ENCODE peak calls at places on chromosomes 11 and 22, in four cellular contexts. Z, V, Q and I are unnamed samples.

GRCh38 chr11:56624661-56625110 is 10.0 kb upstream of the OR5M1 start:
- DNase-seq in Z (no peak), Q (peak; percentile 82), V (peak; percentile 27), I (no peak)

GRCh38 chr11:31262761-31263160 is 106.8 kb downstream of the DCDC1 start:
- DNase-seq in Z (no peak), Q (no peak), V (no peak), I (no peak)

GRCh38 chr11:42043312-42043711 is 583.9 kb upstream of the LRRC4C start:
- DNase-seq in Q (no peak), Z (no peak), V (no peak), I (no peak)

GRCh38 chr22:39631857-39632256 is 61.3 kb downstream of the CACNA1I start:
- DNase-seq in Q (no peak), Z (no peak), V (no peak), I (no peak)

GRCh38 chr22:37672920-37673453 is 2.4 kb upstream of the LGALS1 start:
- DNase-seq in Z (no peak), Q (no peak), V (no peak), I (peak; percentile 38)

GRCh38 chr11:12818333-12819015 is 144.3 kb downstream of the TEAD1 start:
- DNase-seq in Q (no peak), V (no peak), Z (no peak), I (no peak)

GRCh38 chr11:70503201-70503877 is 105.0 kb downstream of the CTTN start:
- DNase-seq in V (no peak), Q (no peak), Z (no peak), I (no peak)

GRCh38 chr11:120746836-120747609 is 235.5 kb downstream of the GRIK4 start:
- DNase-seq in V (no peak), Z (no peak), Q (no peak), I (no peak)

GRCh38 chr11:65014146-65014960 is at the start of gene ARL2:
- DNase-seq in V (no peak), Z (no peak), Q (no peak), I (peak; percentile 88)

GRCh38 chr11:35566161-35566560 is 40.7 kb upstream of the PAMR1 start:
- DNase-seq in Z (no peak), V (no peak), Q (no peak), I (no peak)

GRCh38 chr22:37145415-37146385 is 4.0 kb downstream of the IL2RB start:
- DNase-seq in Z (no peak), Q (no peak), V (no peak), I (no peak)

GRCh38 chr11:113675003-113675471 is 31.1 kb downstream of the TMPRSS5 start:
- DNase-seq in Q (no peak), V (no peak), Z (no peak), I (no peak)

GRCh38 chr11:17979770-17980371 is 33.0 kb downstream of the SERGEF start:
- DNase-seq in Z (no peak), Q (peak; percentile 61), V (peak; percentile 23), I (peak; percentile 39)

GRCh38 chr22:47380692-47381091 is 618.2 kb downstream of the TBC1D22A start:
- DNase-seq in V (no peak), Q (no peak), Z (peak; percentile 6), I (no peak)

GRCh38 chr22:47381240-47381639 is 618.8 kb downstream of the TBC1D22A start:
- DNase-seq in V (no peak), Q (no peak), Z (peak; percentile 49), I (no peak)

GRCh38 chr22:47379037-47379436 is 616.6 kb downstream of the TBC1D22A start:
- DNase-seq in V (no peak), Q (no peak), Z (no peak), I (no peak)

GRCh38 chr22:47384977-47385376 is 622.5 kb downstream of the TBC1D22A start:
- DNase-seq in V (no peak), Z (peak; percentile 34), Q (no peak), I (no peak)

DNA sequence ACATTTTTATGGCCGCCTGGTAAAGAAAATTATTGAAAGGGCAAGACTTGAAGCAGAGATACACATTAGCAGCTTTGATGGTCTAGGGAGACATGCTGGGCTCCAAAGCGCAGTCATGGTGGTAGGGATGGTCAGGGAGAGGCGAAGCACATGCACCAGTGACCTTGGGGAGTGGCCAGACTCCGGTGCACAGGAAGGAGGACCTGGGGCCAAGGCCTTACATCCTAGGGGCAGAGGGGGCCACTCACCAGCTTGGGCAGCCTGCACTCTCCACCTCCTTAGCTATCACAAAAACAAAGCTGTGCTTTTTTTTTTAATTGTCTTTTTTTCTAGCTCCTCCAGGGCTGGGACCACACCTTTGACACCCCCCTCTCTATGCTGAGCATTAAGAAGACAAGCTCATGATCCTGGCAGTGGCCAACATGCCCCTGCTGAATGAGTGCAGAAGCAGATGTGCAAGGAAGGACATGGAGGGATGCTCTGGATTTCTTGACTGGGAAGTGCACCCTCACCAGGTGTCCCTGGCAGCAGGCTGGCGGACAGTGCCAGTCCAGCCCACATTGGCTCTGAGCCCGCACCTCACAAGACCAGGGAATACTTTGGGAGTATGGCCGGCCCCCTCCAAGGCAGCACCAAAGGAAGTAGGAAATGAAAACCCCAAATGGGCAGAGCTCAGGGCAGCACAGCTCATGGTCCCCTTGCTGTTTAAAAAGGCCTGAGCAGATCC is 619.9 kb downstream of the TBC1D22A start:
- DNase-seq in Z (peak; percentile 34), V (no peak), Q (no peak), I (no peak)
- H3K9me3 ChIP-seq in Z (no peaks in the 10 kb centered on the region), V (no peaks in the 10 kb centered on the region), Q (no peaks in the 10 kb centered on the region), I (no peaks in the 10 kb centered on the region)

GRCh38 chr11:61952882-61953281 is 2.7 kb downstream of the BEST1 start:
- DNase-seq in V (no peak), Q (no peak), Z (no peak), I (no peak)

GRCh38 chr11:61954106-61955030 is 4.2 kb downstream of the BEST1 start:
- DNase-seq in Q (peak; percentile 44), Z (no peak), V (no peak), I (no peak)

GRCh38 chr11:61956191-61957027 is 6.3 kb downstream of the BEST1 start:
- DNase-seq in V (no peak), Z (peak; percentile 55), Q (no peak), I (no peak)

GRCh38 chr11:61955416-61956135 is 5.4 kb downstream of the BEST1 start:
- DNase-seq in V (peak; percentile 50), Q (peak; percentile 58), Z (peak; percentile 70), I (peak; percentile 70)

GRCh38 chr11:61955031-61955415 is 4.9 kb downstream of the BEST1 start:
- DNase-seq in Z (peak; percentile 88), V (peak; percentile 48), Q (peak; percentile 85), I (peak; percentile 76)
- TF ChIP-seq CTCF in Z (no peak), V (no peak), Q (peak; percentile 21), I (no peak)

GRCh38 chr22:30416403-30416802 is 9.2 kb upstream of the MTFP1 start:
- DNase-seq in Q (peak; percentile 64), V (peak; percentile 48), Z (no peak), I (no peak)

GRCh38 chr22:30413745-30414524 is 11.6 kb upstream of the MTFP1 start:
- DNase-seq in Z (no peak), Q (no peak), V (no peak), I (no peak)

GRCh38 chr22:30413001-30413400 is 12.6 kb upstream of the MTFP1 start:
- DNase-seq in V (no peak), Q (no peak), Z (no peak), I (no peak)

GRCh38 chr22:30416843-30417242 is 8.7 kb upstream of the MTFP1 start:
- DNase-seq in Z (no peak), Q (no peak), V (no peak), I (no peak)

GRCh38 chr22:30414525-30415047 is 11.0 kb upstream of the MTFP1 start:
- DNase-seq in Q (no peak), V (no peak), Z (no peak), I (no peak)
- H3K36me3 ChIP-seq in Q (no peaks in the 10 kb centered on the region), V (no peaks in the 10 kb centered on the region), Z (peaks cover 87% of the 10 kb centered on the region), I (no peaks in the 10 kb centered on the region)

DNA sequence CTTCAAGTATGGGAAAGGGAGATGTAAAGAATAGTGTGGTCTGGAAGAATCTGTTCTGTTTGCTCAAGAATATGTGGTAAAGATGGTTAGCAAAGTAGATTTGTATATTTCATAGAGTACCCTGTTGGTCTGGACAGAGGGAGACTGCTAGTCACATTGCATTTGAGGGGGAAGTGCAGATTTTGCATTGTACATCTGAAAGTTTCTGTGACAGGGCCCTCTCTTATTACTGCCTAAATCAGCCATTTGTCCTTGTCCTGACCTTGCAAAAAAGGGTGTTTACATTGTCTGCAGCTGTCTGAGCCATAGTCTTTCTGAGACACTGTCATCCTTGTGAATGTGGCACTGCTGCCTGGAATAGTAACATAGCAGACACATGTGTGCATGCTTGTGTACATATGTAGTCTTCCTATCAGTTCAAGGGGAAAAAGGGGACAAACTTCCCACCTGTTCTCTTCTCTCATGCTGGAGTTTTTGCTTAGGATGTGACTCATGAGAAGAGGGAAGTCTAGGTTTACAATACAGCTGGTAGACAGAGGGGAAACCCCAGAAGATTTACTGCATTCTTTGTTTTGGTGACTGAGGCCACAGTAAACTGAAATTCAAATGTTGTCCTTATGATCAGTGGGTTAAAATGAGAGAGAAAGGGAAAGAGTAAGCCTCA is 640.4 kb upstream of the KIRREL3 start:
- DNase-seq in Q (no peak), Z (no peak), V (no peak), I (no peak)
- H3K9me3 ChIP-seq in Q (no peaks in the 10 kb centered on the region), Z (no peaks in the 10 kb centered on the region), V (no peaks in the 10 kb centered on the region), I (no peaks in the 10 kb centered on the region)

GRCh38 chr11:1919428-1920127 is at the start of gene TNNT3:
- DNase-seq in Q (no peak), Z (peak; percentile 65), V (no peak), I (no peak)

GRCh38 chr11:1916132-1916985 is 3.1 kb upstream of the TNNT3 start:
- DNase-seq in Z (no peak), V (no peak), Q (no peak), I (no peak)

GRCh38 chr11:1918436-1919315 is 827 bp upstream of the TNNT3 start:
- DNase-seq in V (no peak), Q (no peak), Z (no peak), I (no peak)

GRCh38 chr11:1916986-1917522 is 2.4 kb upstream of the TNNT3 start:
- DNase-seq in Z (no peak), V (no peak), Q (no peak), I (no peak)

DNA sequence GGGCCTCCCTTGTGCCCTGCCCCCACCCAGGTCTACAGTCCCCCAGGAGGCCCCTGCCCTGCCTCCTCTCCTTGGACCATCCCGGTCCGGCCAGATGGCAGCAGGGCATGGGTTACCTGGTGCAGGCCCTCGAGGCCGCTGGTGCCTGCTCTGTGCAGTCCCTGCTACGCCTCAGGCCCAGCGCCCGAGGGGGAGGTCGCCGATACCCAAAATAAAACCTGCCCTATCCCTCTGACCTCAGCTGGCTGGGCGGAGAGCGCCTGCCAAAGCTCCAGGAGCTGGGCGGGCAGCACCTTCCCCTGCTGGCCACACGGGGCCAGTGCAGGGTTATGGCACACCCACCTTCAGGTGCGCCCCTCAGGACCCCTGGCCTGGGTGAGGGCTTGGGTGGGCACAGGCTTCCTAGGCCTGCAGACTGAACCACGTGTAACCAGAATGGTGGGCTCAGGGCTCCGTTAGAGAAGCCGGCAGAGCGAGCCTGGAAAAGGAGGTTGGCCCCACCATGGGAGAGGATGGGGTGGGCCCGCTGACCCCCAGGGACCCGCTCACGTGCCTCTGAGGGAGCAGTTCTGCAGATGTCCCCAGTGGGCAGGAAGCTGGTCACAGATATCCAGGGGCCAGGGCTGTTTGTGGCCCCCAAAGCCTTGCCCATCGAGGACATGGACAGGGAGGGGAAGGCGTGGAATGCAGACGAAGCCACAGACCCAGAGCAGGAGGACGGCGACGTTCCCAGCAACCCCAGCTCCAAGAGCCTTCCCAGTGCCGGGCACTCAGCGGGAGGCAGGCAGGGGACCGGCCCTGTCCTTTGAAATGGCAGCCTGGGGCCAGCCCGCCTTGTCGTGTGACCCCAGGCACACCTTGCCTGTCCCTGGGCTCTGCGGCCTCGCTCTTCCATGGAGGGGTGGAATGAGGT is 1.7 kb upstream of the TNNT3 start:
- DNase-seq in V (no peak), Z (no peak), Q (no peak), I (no peak)
- TF ChIP-seq CTCF in V (peak; percentile 33), Z (peak; percentile 22), Q (peak; percentile 28), I (peak; percentile 20)